ENCODE peak calls at places on chromosomes 6 and 20, in four cellular contexts. U, C, L and I are unnamed samples.

GRCh38 chr6:78942451-78942850 is 75.1 kb downstream of the IRAK1BP1 start:
- DNase-seq in C (no peak), L (no peak), U (no peak), I (no peak)

GRCh38 chr6:137043710-137044365 is 927 bp downstream of the IL20RA start:
- DNase-seq in L (peak), U (peak), C (no peak), I (no peak)

GRCh38 chr6:42104095-42104806 is 38.2 kb downstream of the C6orf132 start:
- DNase-seq in C (no peak), L (no peak), U (peak), I (peak)

GRCh38 chr20:24957326-24957996 is 8.4 kb downstream of the CST7 start:
- DNase-seq in L (no peak), U (no peak), C (no peak), I (no peak)

GRCh38 chr6:92762414-92763374 is 656.7 kb downstream of the EPHA7 start:
- DNase-seq in L (no peak), U (no peak), C (no peak), I (no peak)

GRCh38 chr6:6516643-6517042 is 71.9 kb upstream of the LY86 start:
- DNase-seq in L (no peak), U (no peak), C (no peak), I (no peak)

GRCh38 chr20:16437387-16437990 is 135.8 kb downstream of the KIF16B start:
- DNase-seq in C (no peak), L (no peak), U (no peak), I (no peak)

GRCh38 chr20:57650756-57651483 is 30.7 kb upstream of the ZBP1 start:
- DNase-seq in C (peak), L (no peak), U (no peak), I (no peak)

GRCh38 chr6:154457881-154458284 is 52.6 kb downstream of the CNKSR3 start:
- DNase-seq in U (no peak), L (no peak), C (no peak), I (no peak)

GRCh38 chr6:53309059-53309896 is 39.5 kb downstream of the ELOVL5 start:
- DNase-seq in U (peak), L (no peak), C (no peak), I (no peak)

GRCh38 chr20:24878657-24879056 is 70.4 kb upstream of the CST7 start:
- DNase-seq in C (no peak), L (no peak), U (no peak), I (no peak)

GRCh38 chr20:57596998-57597939 is 23.0 kb downstream of the ZBP1 start:
- DNase-seq in C (peak), L (peak), U (peak), I (peak)

GRCh38 chr6:43628392-43629103 is 516 bp downstream of the GTPBP2 start:
- DNase-seq in C (peak), L (no peak), U (peak), I (no peak)

GRCh38 chr6:56357616-56358373 is 110.4 kb upstream of the COL21A1 start:
- DNase-seq in C (no peak), L (no peak), U (no peak), I (no peak)

GRCh38 chr20:4729265-4729664 is 7.6 kb downstream of the PRND start:
- DNase-seq in C (no peak), L (no peak), U (no peak), I (no peak)

GRCh38 chr6:168156742-168157265 is 77.8 kb upstream of the FRMD1 start:
- DNase-seq in U (no peak), L (no peak), C (no peak), I (no peak)

GRCh38 chr6:38133932-38134703 is 314.6 kb downstream of the ZFAND3 start:
- DNase-seq in U (no peak), L (no peak), C (no peak), I (no peak)

GRCh38 chr6:71326611-71327010 is 38.0 kb downstream of the OGFRL1 start:
- DNase-seq in L (no peak), C (no peak), U (no peak), I (no peak)

GRCh38 chr6:87350516-87350915 is 5.9 kb downstream of the C6orf163 start:
- DNase-seq in C (no peak), U (no peak), L (no peak), I (no peak)

GRCh38 chr6:32664827-32665362 is 1.6 kb downstream of the HLA-DQB1 start:
- DNase-seq in C (no peak), U (peak), L (no peak), I (no peak)

GRCh38 chr20:49987015-49987867 is 4.5 kb downstream of the SNAI1 start:
- DNase-seq in L (no peak), U (no peak), C (no peak), I (no peak)

GRCh38 chr20:4059631-4060030 is 44.3 kb upstream of the RNF24 start:
- DNase-seq in U (no peak), C (no peak), L (no peak), I (no peak)

GRCh38 chr20:41249371-41249770 is 68.2 kb downstream of the ZHX3 start:
- DNase-seq in C (peak), U (no peak), L (peak), I (no peak)

GRCh38 chr20:63178889-63179751 is 36.8 kb downstream of the YTHDF1 start:
- DNase-seq in C (peak), U (peak), L (no peak), I (peak)

GRCh38 chr6:13305256-13305650 is 23.1 kb downstream of the TBC1D7 start:
- DNase-seq in U (peak), L (no peak), C (no peak), I (no peak)

GRCh38 chr6:89084542-89084941 is 4.0 kb downstream of the PNRC1 start:
- DNase-seq in L (no peak), C (no peak), U (no peak), I (no peak)

GRCh38 chr6:47057830-47058540 is 15.9 kb upstream of the ADGRF1 start:
- DNase-seq in C (no peak), L (no peak), U (no peak), I (no peak)

GRCh38 chr6:34982424-34982852 is 93.4 kb downstream of the ANKS1A start:
- DNase-seq in C (no peak), L (no peak), U (no peak), I (peak)

GRCh38 chr6:133919362-133919761 is 30.4 kb downstream of the TCF21 start:
- DNase-seq in C (no peak), U (no peak), L (no peak), I (no peak)

GRCh38 chr6:149867876-149868640 is 3.9 kb upstream of the LRP11 start:
- DNase-seq in L (no peak), U (no peak), C (no peak), I (no peak)

GRCh38 chr6:42339991-42340401 is 111.7 kb downstream of the TRERF1 start:
- DNase-seq in U (no peak), C (no peak), L (no peak), I (no peak)

GRCh38 chr6:63740709-63741108 is 105.1 kb downstream of the PHF3 start:
- DNase-seq in L (no peak), U (no peak), C (no peak), I (no peak)

GRCh38 chr6:148347076-148348054 is 4.7 kb downstream of the SASH1 start:
- DNase-seq in C (no peak), L (no peak), U (no peak), I (no peak)

GRCh38 chr20:38665886-38666285 is 58.4 kb upstream of the SLC32A1 start:
- DNase-seq in L (no peak), U (no peak), C (no peak), I (no peak)